ENCODE peak calls at places on chromosomes 6 and 20, in four cellular contexts. U is body of pancreas, O is A549, P is progenitor cell of endocrine pancreas. I is an unnamed sample.
A peak's percentile ranks its signal among the peaks of the same experiment; 100 is the strongest.

GRCh38 chr6:157717266-157717870 is 105.7 kb upstream of the SNX9 start:
- DNase-seq in U (no peak), O (no peak), P (no peak), I (no peak)

GRCh38 chr6:168711666-168712300 is 270.8 kb downstream of the SMOC2 start:
- DNase-seq in U (no peak), O (no peak), P (no peak), I (no peak)

GRCh38 chr6:138545621-138545980 is 46.3 kb upstream of the NHSL1 start:
- DNase-seq in U (peak; percentile 23), O (no peak), P (no peak), I (no peak)

GRCh38 chr6:74936886-74937285 is 269.0 kb downstream of the COL12A1 start:
- DNase-seq in U (no peak), O (no peak), P (no peak), I (no peak)

GRCh38 chr6:23533954-23534725 is 591.9 kb upstream of the NRSN1 start:
- DNase-seq in U (no peak), O (no peak), P (no peak), I (peak; percentile 41)

GRCh38 chr6:129651291-129651691 is 58.7 kb downstream of the ARHGAP18 start:
- DNase-seq in U (no peak), O (no peak), P (no peak), I (no peak)

GRCh38 chr20:51493346-51493791 is 49.1 kb downstream of the NFATC2 start:
- DNase-seq in U (no peak), O (no peak), P (no peak), I (no peak)

GRCh38 chr6:79466222-79466834 is 70.9 kb downstream of the LCA5 start:
- DNase-seq in U (no peak), O (peak; percentile 7), P (no peak), I (peak; percentile 48)

GRCh38 chr20:25286917-25287316 is 39.0 kb downstream of the PYGB start:
- DNase-seq in U (peak; percentile 4), O (no peak), P (no peak), I (no peak)

GRCh38 chr6:161257778-161258457 is 15.9 kb downstream of the AGPAT4 start:
- DNase-seq in U (no peak), O (peak; percentile 31), P (no peak), I (peak; percentile 79)

GRCh38 chr20:43961541-43962471 is 47.2 kb downstream of the TOX2 start:
- DNase-seq in U (no peak), O (no peak), P (no peak), I (no peak)

GRCh38 chr20:64107736-64108457 is 532 bp upstream of the NPBWR2 start:
- DNase-seq in U (no peak), O (no peak), P (no peak), I (no peak)

GRCh38 chr6:13710552-13711383 is 867 bp downstream of the RANBP9 start:
- DNase-seq in U (peak; percentile 51), O (no peak), P (peak; percentile 45), I (peak; percentile 39)

GRCh38 chr20:58216334-58216733 is 12.1 kb downstream of the ANKRD60 start:
- DNase-seq in U (no peak), O (no peak), P (no peak), I (peak; percentile 68)

GRCh38 chr6:152078804-152079203 is 271.3 kb downstream of the ESR1 start:
- DNase-seq in U (no peak), O (no peak), P (no peak), I (no peak)

GRCh38 chr6:125041740-125042459 is 79.7 kb downstream of the RNF217 start:
- DNase-seq in U (no peak), O (no peak), P (no peak), I (peak; percentile 66)

GRCh38 chr6:16398587-16398986 is 160.2 kb downstream of the GMPR start:
- DNase-seq in U (no peak), O (no peak), P (no peak), I (no peak)

GRCh38 chr6:143063631-143064030 is 2.9 kb downstream of the AIG1 start:
- DNase-seq in U (no peak), O (no peak), P (no peak), I (no peak)

GRCh38 chr20:63441777-63442493 is 30.5 kb downstream of the KCNQ2 start:
- DNase-seq in U (peak; percentile 43), O (peak; percentile 57), P (peak; percentile 44), I (peak; percentile 57)

GRCh38 chr6:140541288-140541687 is 1166.8 kb upstream of the CITED2 start:
- DNase-seq in U (no peak), O (no peak), P (no peak), I (no peak)

GRCh38 chr6:81476881-81477280 is 275.6 kb downstream of the TENT5A start:
- DNase-seq in U (no peak), O (no peak), P (no peak), I (peak; percentile 59)

GRCh38 chr6:142871910-142872331 is 73.1 kb downstream of the HIVEP2 start:
- DNase-seq in U (peak; percentile 27), O (no peak), P (no peak), I (peak; percentile 48)

GRCh38 chr6:148593130-148593812 is 153.6 kb upstream of the UST start:
- DNase-seq in U (no peak), O (no peak), P (no peak), I (no peak)

GRCh38 chr6:24322924-24323323 is 34.9 kb downstream of the DCDC2 start:
- DNase-seq in U (no peak), O (no peak), P (no peak), I (no peak)

GRCh38 chr20:56630506-56631317 is 1.6 kb downstream of the TFAP2C start:
- DNase-seq in U (no peak), O (no peak), P (no peak), I (no peak)

GRCh38 chr20:4021905-4022304 is 6.5 kb upstream of the RNF24 start:
- DNase-seq in U (no peak), O (no peak), P (no peak), I (no peak)

GRCh38 chr6:40891131-40891530 is 147.9 kb downstream of the UNC5CL start:
- DNase-seq in U (no peak), O (no peak), P (no peak), I (no peak)

GRCh38 chr6:56875523-56875922 is 79.4 kb upstream of the BEND6 start:
- DNase-seq in U (no peak), O (no peak), P (no peak), I (no peak)

GRCh38 chr6:13531956-13532355 is 42.4 kb upstream of the SIRT5 start:
- DNase-seq in U (no peak), O (no peak), P (no peak), I (no peak)

GRCh38 chr6:166906376-166907044 is 49.8 kb downstream of the RNASET2 start:
- DNase-seq in U (no peak), O (no peak), P (no peak), I (no peak)

GRCh38 chr6:5084787-5085637 is at the start of gene PPP1R3G:
- DNase-seq in U (no peak), O (no peak), P (no peak), I (peak; percentile 34)

GRCh38 chr6:43572015-43572414 is 3.8 kb downstream of the XPO5 start:
- DNase-seq in U (no peak), O (no peak), P (no peak), I (no peak)
- TF ChIP-seq CTCF in U (no peak), O (no peak), P (no peak), I (no peak)

DNA sequence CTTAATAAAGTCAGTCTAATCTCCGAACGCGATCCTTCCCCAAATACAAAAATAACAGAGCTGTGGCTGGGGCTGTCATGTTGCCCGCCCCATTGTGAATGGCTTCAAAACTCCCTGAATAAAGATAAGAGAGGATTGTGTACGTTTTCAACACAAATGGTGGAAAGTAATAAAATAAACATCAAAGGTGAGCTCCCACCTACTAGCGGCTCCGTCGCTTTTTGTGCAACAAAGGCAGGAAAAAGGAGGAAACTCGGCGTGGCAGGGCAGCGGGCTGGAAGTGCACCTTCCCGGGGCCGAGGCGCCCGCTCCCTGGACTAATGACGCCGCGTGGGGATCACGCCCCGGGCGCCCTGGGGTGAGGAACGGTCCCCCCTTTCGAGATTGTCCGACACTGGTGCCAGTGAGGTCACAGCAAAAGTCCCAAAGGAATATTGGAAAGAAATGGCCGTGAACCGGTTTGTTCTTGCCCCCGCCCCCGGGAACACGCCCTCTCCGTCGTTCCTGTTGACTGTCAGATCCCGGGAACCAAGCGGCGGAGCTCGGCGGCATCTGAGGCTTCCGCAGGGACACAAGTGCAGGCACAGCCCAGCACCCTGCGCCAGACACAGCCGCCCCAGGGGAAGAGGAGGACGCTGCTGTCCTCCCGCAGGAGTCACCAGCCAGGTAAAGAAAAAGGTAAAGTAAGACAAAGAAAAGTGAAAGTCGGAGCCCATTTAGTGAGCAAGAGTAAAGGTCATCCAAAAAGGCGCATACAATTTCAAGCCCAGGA is 1.1 kb upstream of the FOXQ1 start:
- DNase-seq in U (peak; percentile 63), O (no peak), P (no peak), I (no peak)
- TF ChIP-seq CTCF in U (no peak), O (no peak), P (no peak), I (no peak)

GRCh38 chr20:12315652-12316051 is 398.0 kb downstream of the BTBD3 start:
- DNase-seq in U (no peak), O (no peak), P (no peak), I (no peak)
- TF ChIP-seq CTCF in U (no peak), O (no peak), P (no peak), I (no peak)

GRCh38 chr6:122578961-122579360 is 31.2 kb upstream of the PKIB start:
- DNase-seq in U (no peak), O (no peak), P (no peak), I (no peak)

GRCh38 chr6:122576888-122577287 is 33.3 kb upstream of the PKIB start:
- DNase-seq in U (no peak), O (no peak), P (no peak), I (no peak)

GRCh38 chr6:122580731-122581130 is 29.5 kb upstream of the PKIB start:
- DNase-seq in U (no peak), O (no peak), P (no peak), I (peak; percentile 60)
- TF ChIP-seq CTCF in U (no peak), O (no peak), P (no peak), I (peak; percentile 19)

DNA sequence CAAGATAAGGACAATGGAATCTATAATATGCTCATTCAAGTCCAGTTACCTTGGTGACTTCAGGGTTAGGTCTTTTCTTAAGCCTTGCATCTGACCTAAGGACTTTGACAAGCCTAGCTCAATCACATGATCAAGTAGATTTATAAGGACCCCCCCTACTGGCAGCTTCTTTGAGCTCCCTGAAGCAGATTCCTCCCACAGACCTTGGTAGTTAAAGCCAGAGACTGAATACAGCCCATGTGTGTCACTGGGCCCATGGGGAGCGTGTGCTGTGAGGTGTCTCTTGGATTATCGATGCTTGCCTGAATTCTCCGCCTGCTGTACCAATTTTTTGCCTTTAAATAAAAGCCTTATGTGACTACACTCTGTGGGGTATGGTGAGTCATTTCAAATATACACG is 372.7 kb upstream of the RGS17 start:
- DNase-seq in U (no peak), O (no peak), P (no peak), I (peak; percentile 8)
- TF ChIP-seq CTCF in U (no peak), O (no peak), P (no peak), I (no peak)

DNA sequence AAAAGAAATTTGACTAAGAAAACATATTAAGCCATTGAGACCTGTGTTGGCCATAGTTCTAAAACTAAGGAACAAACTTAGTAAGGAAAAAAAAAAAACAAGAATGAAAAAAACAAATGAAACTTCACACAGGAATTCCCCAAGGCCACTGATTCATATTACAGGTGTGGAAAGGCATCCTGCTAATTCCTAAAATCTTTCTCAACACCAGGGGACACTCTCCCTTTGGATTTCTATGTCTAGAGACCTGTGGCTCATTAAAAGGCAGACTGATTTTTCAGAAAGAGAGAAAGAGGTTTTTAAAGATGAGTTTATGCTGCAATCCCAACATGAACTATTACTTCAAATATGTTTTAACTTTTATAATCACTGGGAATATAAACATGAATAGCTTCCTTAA is at the start of gene OR12D1:
- DNase-seq in U (no peak), O (no peak), P (no peak), I (peak; percentile 40)
- TF ChIP-seq CTCF in U (peak; percentile 10), O (no peak), P (peak; percentile 38), I (peak; percentile 23)

GRCh38 chr6:63802606-63803206 is 167.1 kb downstream of the PHF3 start:
- DNase-seq in U (no peak), O (no peak), P (no peak), I (peak; percentile 56)
- TF ChIP-seq CTCF in U (peak; percentile 31), O (peak; percentile 74), P (peak; percentile 73), I (peak; percentile 80)

I was measured in MCF 10A.